ENCODE peak calls at places on chromosomes 2 and 18, in four cellular contexts. E is RWPE1, K is upper lobe of right lung, V is ascending aorta. J is an unnamed sample.

GRCh38 chr2:156430236-156430977 is 5.8 kb upstream of the GPD2 start:
- DNase-seq in E (no peak), K (no peak), V (no peak), J (peak)

GRCh38 chr18:61832858-61833257 is 59.9 kb downstream of the RNF152 start:
- DNase-seq in E (no peak), K (no peak), V (no peak), J (no peak)

GRCh38 chr2:234293973-234294372 is 202.9 kb downstream of the ARL4C start:
- DNase-seq in E (no peak), K (no peak), V (no peak), J (no peak)

GRCh38 chr2:166314022-166314759 is 61.6 kb downstream of the SCN9A start:
- DNase-seq in E (peak), K (no peak), V (no peak), J (peak)

GRCh38 chr2:62199392-62200125 is 3.6 kb downstream of the B3GNT2 start:
- DNase-seq in E (no peak), K (no peak), V (no peak), J (peak)

GRCh38 chr18:70827632-70828031 is 538.8 kb downstream of the SOCS6 start:
- DNase-seq in E (no peak), K (no peak), V (no peak), J (no peak)

GRCh38 chr2:173205375-173205774 is 129.7 kb downstream of the MAP3K20 start:
- DNase-seq in E (no peak), K (no peak), V (peak), J (no peak)

GRCh38 chr2:127208313-127208712 is 11.8 kb downstream of the CYP27C1 start:
- DNase-seq in E (no peak), K (peak), V (no peak), J (no peak)

GRCh38 chr2:177573120-177573519 is 180.5 kb downstream of the AGPS start:
- DNase-seq in E (no peak), K (no peak), V (no peak), J (peak)

GRCh38 chr2:113888641-113889470 is 1.0 kb upstream of the ACTR3 start:
- DNase-seq in E (no peak), K (peak), V (no peak), J (no peak)

GRCh38 chr2:176189666-176190641 is 1.5 kb downstream of the HOXD1 start:
- DNase-seq in E (no peak), K (no peak), V (no peak), J (no peak)

GRCh38 chr2:237278593-237278992 is 135.4 kb downstream of the COL6A3 start:
- DNase-seq in E (no peak), K (no peak), V (no peak), J (no peak)

GRCh38 chr18:32958746-32959145 is 185.9 kb upstream of the KLHL14 start:
- DNase-seq in E (no peak), K (no peak), V (no peak), J (no peak)

GRCh38 chr2:230990131-230990898 is 5.6 kb upstream of the SPATA3 start:
- DNase-seq in E (no peak), K (no peak), V (no peak), J (no peak)

GRCh38 chr2:128593518-128594272 is 275.0 kb upstream of the HS6ST1 start:
- DNase-seq in E (no peak), K (no peak), V (no peak), J (no peak)

GRCh38 chr18:35950628-35950982 is 21.9 kb upstream of the RMP24 start:
- DNase-seq in E (no peak), K (no peak), V (no peak), J (no peak)

GRCh38 chr18:37420315-37420880 is 145.2 kb downstream of the CELF4 start:
- DNase-seq in E (no peak), K (no peak), V (no peak), J (peak)

GRCh38 chr2:115303-115702 is 69.0 kb upstream of the FAM110C start:
- DNase-seq in E (no peak), K (no peak), V (no peak), J (peak)

GRCh38 chr2:75561566-75562512 is 1.1 kb upstream of the EVA1A start:
- DNase-seq in E (no peak), K (no peak), V (no peak), J (peak)

GRCh38 chr2:24543252-24543651 is 52.2 kb downstream of the NCOA1 start:
- DNase-seq in E (no peak), K (no peak), V (no peak), J (no peak)

GRCh38 chr2:238761802-238762373 is 86.0 kb upstream of the TWIST2 start:
- DNase-seq in E (peak), K (no peak), V (no peak), J (no peak)

GRCh38 chr18:48752928-48753327 is 197.8 kb downstream of the SMAD7 start:
- DNase-seq in E (no peak), K (no peak), V (no peak), J (no peak)

GRCh38 chr2:231162036-231162345 is 36.4 kb upstream of the ARMC9 start:
- DNase-seq in E (no peak), K (no peak), V (no peak), J (no peak)

GRCh38 chr2:16625759-16626158 is 39.9 kb downstream of the CYRIA start:
- DNase-seq in E (no peak), K (no peak), V (no peak), J (no peak)

GRCh38 chr18:78649421-78649820 is 330.2 kb upstream of the SALL3 start:
- DNase-seq in E (no peak), K (no peak), V (no peak), J (no peak)

GRCh38 chr2:191638079-191638801 is 39.7 kb upstream of the NABP1 start:
- DNase-seq in E (peak), K (no peak), V (no peak), J (peak)

GRCh38 chr2:222862068-222862914 is 1.5 kb downstream of the ACSL3 start:
- DNase-seq in E (no peak), K (no peak), V (no peak), J (peak)

GRCh38 chr2:10141736-10142639 is 19.4 kb downstream of the RRM2 start:
- DNase-seq in E (no peak), K (no peak), V (no peak), J (no peak)

GRCh38 chr18:59013744-59014143 is 125.9 kb upstream of the SEC11C start:
- DNase-seq in E (no peak), K (no peak), V (no peak), J (no peak)

GRCh38 chr18:59012815-59013677 is 126.6 kb upstream of the SEC11C start:
- DNase-seq in E (no peak), K (no peak), V (no peak), J (no peak)

GRCh38 chr18:59011786-59012185 is 127.9 kb upstream of the SEC11C start:
- DNase-seq in E (no peak), K (no peak), V (no peak), J (no peak)

GRCh38 chr18:59009846-59010245 is 129.8 kb upstream of the SEC11C start:
- DNase-seq in E (no peak), K (no peak), V (no peak), J (no peak)

DNA sequence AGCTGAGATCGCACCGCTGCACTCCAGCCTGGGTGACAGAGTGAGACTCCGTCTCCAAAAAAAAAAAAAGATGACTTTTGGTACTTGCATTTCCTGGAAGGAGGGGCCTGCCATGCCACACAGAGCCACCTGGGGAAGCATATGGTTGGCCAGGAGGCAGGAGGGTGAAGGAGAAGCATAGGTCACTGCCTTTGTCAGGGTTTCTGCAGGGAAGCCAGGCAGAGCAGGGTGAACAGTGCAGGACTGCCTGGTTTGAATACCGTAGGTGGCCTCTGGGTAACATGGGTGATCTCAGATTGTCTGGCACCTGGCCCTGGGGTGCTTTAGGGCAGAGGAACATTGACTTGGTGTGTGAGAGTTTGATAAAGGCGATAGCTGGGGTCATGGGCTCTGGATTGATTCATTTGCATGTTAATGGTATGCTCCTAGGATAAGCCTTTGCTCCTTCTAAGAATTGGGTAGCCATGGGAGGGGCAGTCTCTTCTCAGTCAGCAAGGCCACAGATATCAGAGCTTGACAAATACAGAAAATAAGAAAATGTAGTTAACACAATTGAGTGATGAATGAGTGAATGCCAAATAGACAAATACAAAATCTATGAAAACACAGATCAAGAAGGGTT is 124.0 kb upstream of the SEC11C start:
- DNase-seq in E (no peak), K (no peak), V (no peak), J (no peak)
- TF ChIP-seq CTCF in E (no peak), K (no peak), V (no peak), J (no peak)

GRCh38 chr18:11570770-11571169 is 38.6 kb upstream of the SLC35G4 start:
- DNase-seq in E (no peak), K (no peak), V (no peak), J (no peak)
- TF ChIP-seq CTCF in E (no peak), K (no peak), V (no peak), J (no peak)

GRCh38 chr18:11154369-11154982 is 5.1 kb upstream of the PIEZO2 start:
- DNase-seq in E (peak), K (no peak), V (no peak), J (peak)
- TF ChIP-seq CTCF in E (peak), K (peak), V (peak), J (peak)

DNA sequence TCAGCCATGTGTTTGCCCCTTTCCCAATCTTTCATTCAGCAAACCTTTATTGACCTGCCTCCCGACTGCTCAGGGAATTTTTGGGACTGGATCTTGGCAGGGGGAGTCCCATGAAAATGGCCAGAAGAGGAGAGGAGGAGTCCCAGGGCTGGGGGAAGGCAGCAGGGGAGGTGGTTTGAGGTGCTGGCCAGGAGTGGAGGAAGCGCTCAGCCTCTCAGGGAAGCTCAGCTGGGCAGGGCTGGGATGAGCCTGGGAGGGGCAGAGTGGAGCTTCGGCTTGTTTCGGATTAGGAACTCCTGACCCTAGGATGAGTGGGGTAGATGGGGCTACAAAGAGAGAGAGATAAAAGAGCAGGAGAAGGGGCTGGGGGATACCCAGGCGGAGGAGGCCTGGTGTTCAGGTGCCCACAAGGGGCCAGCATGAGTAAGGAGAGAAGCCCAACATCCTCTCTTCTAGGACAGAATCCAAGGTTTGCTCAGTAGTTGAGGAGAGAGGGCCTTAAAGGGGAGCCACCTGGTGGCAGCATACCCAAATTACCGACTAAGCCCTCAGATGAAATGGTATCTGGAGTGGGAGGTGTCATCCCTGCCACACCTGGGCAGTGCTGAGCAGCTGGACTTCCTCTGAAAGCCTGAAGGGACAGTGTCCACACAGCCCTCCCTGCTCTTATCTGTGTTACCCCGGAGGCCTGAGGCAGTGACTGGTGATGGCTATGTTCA is 91.1 kb downstream of the INHBB start:
- DNase-seq in E (peak), K (no peak), V (no peak), J (peak)
- TF ChIP-seq CTCF in E (peak), K (peak), V (peak), J (peak)

DNA sequence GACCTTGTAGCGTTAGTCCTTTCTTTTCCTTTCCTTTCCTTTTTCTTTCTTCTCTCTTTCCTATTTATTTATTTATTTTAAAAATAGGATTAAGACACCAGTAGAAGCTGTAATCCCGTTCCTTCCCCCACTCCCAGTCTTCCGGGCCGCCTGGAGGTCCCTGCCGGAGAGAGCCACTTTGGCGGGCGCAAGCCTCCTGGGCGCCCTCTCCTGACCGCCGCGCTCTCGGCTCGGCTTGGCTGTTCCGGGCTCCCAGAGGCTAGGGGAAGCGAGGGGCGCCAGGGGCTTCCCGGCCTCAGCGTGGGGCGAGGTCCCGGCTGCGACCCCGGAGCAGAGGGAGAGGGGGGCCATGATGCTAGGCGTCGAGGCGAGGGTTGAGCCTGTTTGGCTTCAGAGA is 10.9 kb downstream of the MEIS1 start:
- DNase-seq in E (no peak), K (no peak), V (no peak), J (no peak)
- TF ChIP-seq CTCF in E (no peak), K (peak), V (peak), J (no peak)

DNA sequence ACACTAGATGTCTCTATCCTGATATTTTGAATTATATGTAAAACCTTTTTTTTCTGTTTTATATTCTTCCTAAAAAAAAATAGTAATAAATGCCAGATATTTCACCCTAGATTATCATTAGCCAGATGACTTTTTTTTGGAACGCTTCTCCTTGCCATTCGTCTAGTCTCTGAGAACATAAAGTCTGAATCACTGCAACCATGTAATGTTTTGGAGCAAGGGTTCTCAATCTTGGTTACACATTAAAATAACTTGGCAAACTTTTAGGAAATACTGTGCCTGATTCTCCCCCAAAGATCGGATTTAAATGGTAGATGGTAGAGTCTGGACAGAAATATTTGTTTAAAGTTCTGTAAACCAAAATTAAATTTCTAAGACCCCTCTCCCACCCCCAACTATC is 21.0 kb downstream of the SLC25A52 start:
- DNase-seq in E (no peak), K (no peak), V (no peak), J (no peak)
- TF ChIP-seq CTCF in E (no peak), K (no peak), V (no peak), J (no peak)

DNA sequence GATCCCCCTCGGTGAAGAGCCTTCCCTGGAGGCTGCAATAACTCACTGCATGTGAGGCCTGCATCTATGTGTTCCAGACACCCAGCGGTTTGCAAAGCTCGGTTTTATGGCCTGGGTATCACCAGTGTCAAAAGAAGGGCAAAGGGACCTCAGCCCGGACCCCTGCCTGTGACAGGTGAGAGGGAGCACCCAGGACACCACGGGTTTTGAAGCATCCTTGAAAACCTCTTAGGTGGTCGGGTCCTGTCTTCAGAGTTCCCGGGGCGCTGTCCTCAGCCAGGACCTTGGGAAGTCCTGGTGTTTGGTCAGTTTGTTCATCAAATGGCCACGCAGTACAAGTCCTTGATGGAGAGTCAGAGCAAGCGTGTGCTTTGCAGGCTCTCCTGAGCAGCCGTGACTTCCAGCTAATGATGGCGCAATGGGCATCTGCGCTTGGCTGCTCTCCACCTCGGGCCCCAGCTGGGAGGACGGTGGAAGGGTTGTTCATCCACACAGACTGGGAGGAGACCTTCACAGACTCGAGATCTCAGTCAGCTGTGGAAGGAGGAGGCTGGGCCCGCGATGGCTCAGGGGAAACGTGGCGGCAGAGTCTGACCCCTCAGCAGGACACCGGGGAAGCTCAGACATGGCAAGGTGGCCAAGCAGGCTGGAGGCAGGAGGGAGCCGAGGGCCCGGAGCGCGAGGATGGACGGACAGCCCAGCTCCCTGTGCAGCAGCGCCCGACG is 113.1 kb upstream of the GPC1 start:
- DNase-seq in E (no peak), K (no peak), V (no peak), J (no peak)
- TF ChIP-seq CTCF in E (no peak), K (no peak), V (no peak), J (no peak)

DNA sequence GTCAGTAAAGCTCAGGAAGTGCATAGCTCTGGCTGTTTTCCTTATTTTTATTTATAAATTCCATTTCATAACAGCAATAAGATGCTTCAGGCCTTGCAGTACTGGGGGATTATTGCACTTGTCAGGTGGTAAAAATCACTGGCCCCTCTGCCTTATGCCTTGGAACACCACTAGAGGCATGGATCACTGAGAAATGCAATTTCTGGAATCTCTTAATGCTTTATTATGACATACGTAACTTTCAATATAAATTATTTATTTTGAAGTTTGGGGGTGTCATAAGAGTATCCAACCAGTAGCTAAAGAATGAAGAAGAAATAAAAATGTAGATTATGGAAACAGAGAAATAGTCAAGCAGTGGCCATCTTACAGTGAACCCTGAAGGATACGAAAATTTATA is 183.1 kb downstream of the FIGN start:
- DNase-seq in E (no peak), K (no peak), V (no peak), J (no peak)
- TF ChIP-seq CTCF in E (no peak), K (no peak), V (no peak), J (no peak)

GRCh38 chr18:56684277-56684676 is 33.1 kb downstream of the WDR7 start:
- DNase-seq in E (no peak), K (no peak), V (no peak), J (no peak)
- TF ChIP-seq CTCF in E (no peak), K (no peak), V (no peak), J (no peak)

GRCh38 chr2:171723724-171724683 is 36.7 kb downstream of the DYNC1I2 start:
- DNase-seq in E (no peak), K (no peak), V (no peak), J (no peak)
- TF ChIP-seq CTCF in E (no peak), K (no peak), V (no peak), J (no peak)